ENCODE peak calls at places on chromosomes 13 and 19, in nine cellular contexts. P, I, C, X, K, Z, B, J and O are unnamed samples.

GRCh38 chr19:18431351-18432197 is 6.4 kb downstream of the ISYNA1 start:
- DNase-seq in P (no peak), C (no peak), B (peak; percentile 50), Z (peak; percentile 39), J (peak; percentile 67), K (no peak), I (no peak), X (no peak), O (no peak)

GRCh38 chr19:32339988-32340874 is 5.2 kb upstream of the ZNF507 start:
- DNase-seq in P (no peak), Z (peak; percentile 71), K (no peak), J (peak; percentile 86), C (peak; percentile 72), I (peak; percentile 67), X (peak; percentile 34), B (peak; percentile 28), O (peak; percentile 50)

GRCh38 chr13:105518086-105518485 is 1017.4 kb downstream of the EFNB2 start:
- DNase-seq in K (no peak), X (peak; percentile 5), C (no peak), Z (no peak), J (no peak), B (no peak), I (no peak), P (no peak), O (peak; percentile 12)

GRCh38 chr19:1237754-1238372 is at the start of gene CBARP:
- DNase-seq in B (peak; percentile 68), K (no peak), J (no peak), X (no peak), C (peak; percentile 43), I (peak; percentile 54), Z (no peak), P (no peak), O (no peak)

GRCh38 chr19:54532528-54532927 is 29.9 kb downstream of the LAIR2 start:
- DNase-seq in X (no peak), Z (no peak), C (no peak), B (no peak), K (no peak), P (no peak), J (no peak), I (no peak), O (no peak)

GRCh38 chr13:90880790-90881189 is 466.7 kb upstream of the MIR17HG start:
- DNase-seq in P (no peak), K (no peak), Z (no peak), X (no peak), B (no peak), I (no peak), J (no peak), C (no peak), O (no peak)

GRCh38 chr13:20495087-20496023 is 30.3 kb downstream of the CRYL1 start:
- DNase-seq in C (peak; percentile 75), B (peak; percentile 67), X (peak; percentile 68), Z (peak; percentile 75), K (peak; percentile 56), I (peak; percentile 61), P (no peak), J (no peak), O (peak; percentile 81)

GRCh38 chr13:80040219-80040976 is 300.5 kb downstream of the SPRY2 start:
- DNase-seq in P (no peak), C (peak; percentile 77), J (no peak), X (peak; percentile 100), I (no peak), B (no peak), Z (no peak), K (peak; percentile 99), O (peak; percentile 98)

GRCh38 chr19:5542665-5543064 is 25.1 kb downstream of the TINCR start:
- DNase-seq in Z (peak; percentile 58), I (no peak), J (no peak), K (no peak), C (no peak), X (no peak), B (no peak), P (no peak), O (no peak)

GRCh38 chr13:59621791-59622190 is 541.9 kb downstream of the DIAPH3 start:
- DNase-seq in K (no peak), B (no peak), X (no peak), P (no peak), C (no peak), J (no peak), Z (no peak), I (no peak), O (no peak)

GRCh38 chr13:86569119-86569518 is 769.9 kb upstream of the SLITRK6 start:
- DNase-seq in Z (no peak), J (no peak), K (no peak), B (no peak), X (no peak), P (no peak), I (no peak), C (no peak), O (peak; percentile 10)